ENCODE peak calls at places on chromosomes 7 and 10, in seven cellular contexts. U is fibroblast of the conjunctiva; W is natural killer cell treated with Interleukin-12 subunit alpha and Interleukin-12 subunit beta and Interleukin-15 and Interleukin-18, amount 100 ng/mL, for 72 hours; M is activated CD4-positive, alpha-beta T cell treated with anti-CD3 and anti-CD28 coated beads for 48 hours; X is body of pancreas; L is heart left ventricle; H is left cardiac atrium. E is an unnamed sample.

GRCh38 chr7:96093435-96093834 is 228.5 kb downstream of the SLC25A13 start:
- DNase-seq in L (no peak), U (peak), H (no peak), X (no peak), W (no peak), M (no peak), E (no peak)

GRCh38 chr10:48473704-48474103 is 131.2 kb downstream of the ARHGAP22 start:
- DNase-seq in M (no peak), H (no peak), X (no peak), L (no peak), U (no peak), W (no peak), E (no peak)

GRCh38 chr7:74655324-74655723 is 2.2 kb upstream of the GTF2I start:
- DNase-seq in U (no peak), X (no peak), H (no peak), W (no peak), L (no peak), M (no peak), E (no peak)

GRCh38 chr10:5076615-5077014 is 17.6 kb upstream of the AKR1C3 start:
- DNase-seq in W (no peak), M (no peak), X (no peak), H (no peak), L (no peak), U (no peak), E (no peak)

GRCh38 chr7:106911959-106912358 is 46.9 kb downstream of the PIK3CG start:
- DNase-seq in L (no peak), U (no peak), X (no peak), W (no peak), H (no peak), M (no peak), E (no peak)

GRCh38 chr7:2680792-2681490 is 7.1 kb upstream of the AMZ1 start:
- DNase-seq in X (peak), W (no peak), U (peak), M (peak), H (peak), L (peak), E (peak)

GRCh38 chr10:57221674-57222073 is 860.6 kb upstream of the ZWINT start:
- DNase-seq in H (no peak), L (no peak), W (no peak), X (no peak), M (no peak), U (no peak), E (no peak)

GRCh38 chr10:102744374-102745051 is 765 bp downstream of the WBP1L start:
- DNase-seq in X (no peak), W (no peak), M (peak), L (no peak), H (no peak), U (no peak), E (no peak)

GRCh38 chr7:46160861-46161260 is 239.8 kb upstream of the IGFBP3 start:
- DNase-seq in L (no peak), U (no peak), W (no peak), H (no peak), M (no peak), X (no peak), E (no peak)

GRCh38 chr7:32039000-32039756 is 31.0 kb downstream of the PDE1C start:
- DNase-seq in W (no peak), L (no peak), U (no peak), M (no peak), H (no peak), X (no peak), E (no peak)

GRCh38 chr7:135189221-135189662 is 18.7 kb upstream of the CYREN start:
- DNase-seq in L (no peak), W (no peak), U (no peak), H (no peak), X (peak), M (no peak), E (peak)

GRCh38 chr7:5699951-5700384 is 81.5 kb downstream of the RNF216 start:
- DNase-seq in U (no peak), L (no peak), H (no peak), M (peak), W (no peak), X (no peak), E (no peak)

GRCh38 chr7:43625453-43625852 is 42.5 kb downstream of the STK17A start:
- DNase-seq in U (no peak), X (no peak), W (peak), H (no peak), L (no peak), M (peak), E (no peak)

GRCh38 chr10:78869508-78870439 is 199.0 kb upstream of the ZMIZ1 start:
- DNase-seq in H (no peak), M (no peak), X (no peak), W (no peak), L (no peak), U (no peak), E (no peak)

GRCh38 chr10:119620241-119620753 is 23.5 kb upstream of the TIAL1 start:
- DNase-seq in L (no peak), H (no peak), W (no peak), X (no peak), M (peak), U (no peak), E (no peak)

GRCh38 chr7:137953043-137953691 is 48.7 kb downstream of the CREB3L2 start:
- DNase-seq in H (no peak), X (no peak), U (no peak), L (no peak), W (no peak), M (no peak), E (no peak)

GRCh38 chr10:178208-178607 is 43.0 kb downstream of the ZMYND11 start:
- DNase-seq in H (no peak), U (peak), W (no peak), L (no peak), M (no peak), X (no peak), E (no peak)

GRCh38 chr7:139899328-139900020 is 70.4 kb downstream of the TBXAS1 start:
- DNase-seq in M (no peak), X (no peak), H (no peak), U (no peak), W (no peak), L (no peak), E (no peak)

GRCh38 chr10:80660736-80661135 is 123.0 kb downstream of the SH2D4B start:
- DNase-seq in W (no peak), U (no peak), L (no peak), X (no peak), M (no peak), H (no peak), E (no peak)

GRCh38 chr10:5291501-5292195 is 73.1 kb upstream of the UCN3 start:
- DNase-seq in H (peak), U (peak), X (no peak), W (peak), L (peak), M (peak), E (no peak)

GRCh38 chr10:50990568-50991495 is 83.5 kb upstream of the PRKG1 start:
- DNase-seq in M (peak), U (peak), X (peak), L (peak), W (no peak), H (peak), E (no peak)

E was measured in caudate nucleus.